ENCODE peak calls at places on chromosomes 2 and 18, in eight cellular contexts. T, J, M, R, E, X, K and F are unnamed samples.

GRCh38 chr2:229920011-229920781 is 1.6 kb downstream of the TRIP12 start:
- DNase-seq in R (no peak), E (no peak), X (peak), T (no peak), J (peak), K (peak), M (no peak), F (peak)

GRCh38 chr18:59022167-59022945 is 117.3 kb upstream of the SEC11C start:
- DNase-seq in K (no peak), M (no peak), R (no peak), E (no peak), J (no peak), X (no peak), T (no peak), F (peak)

GRCh38 chr2:3633089-3633981 is 24.7 kb upstream of the ALLC start:
- DNase-seq in X (no peak), M (peak), J (peak), K (no peak), T (no peak), E (no peak), R (peak), F (peak)

GRCh38 chr2:177464549-177464948 is 72.0 kb downstream of the AGPS start:
- DNase-seq in X (no peak), K (no peak), J (no peak), M (no peak), E (no peak), T (no peak), R (no peak), F (no peak)

GRCh38 chr2:120344991-120345975 is 653 bp upstream of the INHBB start:
- DNase-seq in J (peak), E (peak), M (no peak), K (no peak), T (no peak), X (peak), R (no peak), F (no peak)

GRCh38 chr18:8949206-8949605 is 153.3 kb upstream of the NDUFV2 start:
- DNase-seq in R (no peak), E (no peak), J (peak), M (no peak), T (no peak), K (no peak), X (no peak), F (peak)

GRCh38 chr2:84641016-84641415 is 124.7 kb downstream of the DNAH6 start:
- DNase-seq in J (no peak), K (no peak), X (no peak), M (no peak), T (no peak), R (no peak), E (no peak), F (no peak)

GRCh38 chr18:10936211-10937053 is 212.9 kb downstream of the PIEZO2 start:
- DNase-seq in T (no peak), J (peak), M (no peak), X (no peak), K (no peak), E (no peak), R (no peak), F (no peak)

GRCh38 chr2:75764611-75765010 is 53.9 kb upstream of the GCFC2 start:
- DNase-seq in J (no peak), R (no peak), M (no peak), K (no peak), E (no peak), X (no peak), T (no peak), F (no peak)

GRCh38 chr2:20213651-20214565 is 11.0 kb downstream of the SDC1 start:
- DNase-seq in J (no peak), X (no peak), R (no peak), M (no peak), E (peak), K (no peak), T (no peak), F (no peak)

GRCh38 chr18:44741070-44741469 is 60.4 kb downstream of the SETBP1 start:
- DNase-seq in R (no peak), K (no peak), X (no peak), E (no peak), J (no peak), T (no peak), M (no peak), F (no peak)

GRCh38 chr2:2294183-2294675 is 36.8 kb downstream of the MYT1L start:
- DNase-seq in J (no peak), R (no peak), T (no peak), M (no peak), K (no peak), X (no peak), E (no peak), F (peak)